ENCODE peak calls at places on chromosomes 13 and 19, in seven cellular contexts. E is ELF-1; Z is stimulated activated CD8-positive, alpha-beta memory T cell treated with anti-CD3 and anti-CD28 coated beads, Interleukin-15, amount 100 ng/mL, for 1 hour; L is non-pigmented ciliary epithelial cell; N is A172; A is HAP-1; F is GM12892. S is an unnamed sample.

GRCh38 chr19:8028951-8029491 is 23.5 kb upstream of the CCL25 start:
- DNase-seq in E (peak), Z (no peak), L (no peak), N (no peak), A (no peak), F (no peak), S (no peak)

GRCh38 chr13:111973186-111974064 is 93.5 kb upstream of the SOX1 start:
- DNase-seq in E (peak), Z (no peak), L (no peak), N (no peak), A (no peak), F (no peak), S (no peak)

GRCh38 chr19:47013041-47013517 is 6.6 kb upstream of the NPAS1 start:
- DNase-seq in E (peak), Z (peak), L (no peak), N (peak), A (peak), F (peak), S (peak)

GRCh38 chr13:28324181-28324789 is 170.6 kb downstream of the FLT1 start:
- DNase-seq in E (peak), Z (peak), L (no peak), N (peak), A (peak), F (peak), S (peak)

GRCh38 chr13:30998548-30999140 is 66.2 kb downstream of the TEX26 start:
- DNase-seq in E (no peak), Z (no peak), L (no peak), N (no peak), A (no peak), F (no peak), S (no peak)

GRCh38 chr19:49997709-49998108 is 27.5 kb downstream of the VRK3 start:
- DNase-seq in E (peak), Z (no peak), L (no peak), N (peak), A (peak), F (peak), S (peak)

GRCh38 chr19:10863107-10863700 is 8.1 kb upstream of the CARM1 start:
- DNase-seq in E (peak), Z (no peak), L (no peak), N (peak), A (no peak), F (no peak), S (peak)

GRCh38 chr13:112260108-112261055 is 115.8 kb upstream of the SPACA7 start:
- DNase-seq in E (no peak), Z (no peak), L (no peak), N (no peak), A (no peak), F (no peak), S (no peak)

GRCh38 chr19:16259385-16260159 is 61.9 kb downstream of the AP1M1 start:
- DNase-seq in E (no peak), Z (no peak), L (no peak), N (no peak), A (no peak), F (peak), S (no peak)

GRCh38 chr19:405138-405965 is 3.6 kb downstream of the C2CD4C start:
- DNase-seq in E (no peak), Z (no peak), L (no peak), N (peak), A (no peak), F (no peak), S (no peak)

GRCh38 chr19:15977193-15977592 is 28.4 kb downstream of the OR10H4 start:
- DNase-seq in E (no peak), Z (no peak), L (no peak), N (no peak), A (no peak), F (no peak), S (no peak)

GRCh38 chr19:18507021-18507726 is 14.7 kb downstream of the ELL start:
- DNase-seq in E (peak), Z (no peak), L (no peak), N (no peak), A (no peak), F (no peak), S (no peak)

GRCh38 chr13:110448230-110448629 is 113.3 kb downstream of the RAB20 start:
- DNase-seq in E (peak), Z (no peak), L (no peak), N (peak), A (no peak), F (no peak), S (no peak)

GRCh38 chr19:1097810-1098176 is 2.6 kb upstream of the POLR2E start:
- DNase-seq in E (no peak), Z (no peak), L (no peak), N (no peak), A (no peak), F (no peak), S (peak)

GRCh38 chr13:66114127-66114526 is 1116.0 kb downstream of the PCDH9 start:
- DNase-seq in E (no peak), Z (no peak), L (no peak), N (no peak), A (no peak), F (no peak), S (no peak)

GRCh38 chr19:39407644-39408391 is 1.2 kb downstream of the ZFP36 start:
- DNase-seq in E (no peak), Z (no peak), L (no peak), N (peak), A (no peak), F (no peak), S (no peak)

GRCh38 chr13:114211446-114211845 is 23.3 kb upstream of the CDC16 start:
- DNase-seq in E (no peak), Z (no peak), L (no peak), N (no peak), A (no peak), F (no peak), S (no peak)

GRCh38 chr13:49625392-49626137 is 2.7 kb upstream of the ARL11 start:
- DNase-seq in E (peak), Z (no peak), L (no peak), N (no peak), A (no peak), F (no peak), S (peak)

GRCh38 chr13:59356607-59357006 is 807.1 kb downstream of the DIAPH3 start:
- DNase-seq in E (no peak), Z (no peak), L (no peak), N (no peak), A (no peak), F (no peak), S (no peak)

GRCh38 chr19:51337861-51338562 is 3.9 kb downstream of the VSIG10L start:
- DNase-seq in E (no peak), Z (no peak), L (no peak), N (no peak), A (no peak), F (no peak), S (no peak)

GRCh38 chr19:39823693-39824092 is 10.3 kb downstream of the DYRK1B start:
- DNase-seq in E (no peak), Z (no peak), L (no peak), N (no peak), A (no peak), F (no peak), S (no peak)

S was measured in HepG2.